ENCODE peak calls at places on chromosomes 13 and 19, in five cellular contexts. Z is uterus, L is heart left ventricle, Y is adrenal gland, R is ascending aorta. B is an unnamed sample.

GRCh38 chr19:53057904-53058579 is 13.5 kb downstream of the ERVV-2 start:
- DNase-seq in Z (no peak), L (peak; percentile 58), Y (no peak), R (no peak), B (no peak)

GRCh38 chr13:111411186-111411858 is 90.9 kb downstream of the TEX29 start:
- DNase-seq in Z (no peak), L (no peak), Y (no peak), R (no peak), B (no peak)

GRCh38 chr13:96671073-96671472 is 323.2 kb downstream of the OXGR1 start:
- DNase-seq in Z (no peak), L (no peak), Y (no peak), R (no peak), B (no peak)

GRCh38 chr13:32838985-32839384 is 177.2 kb upstream of the KL start:
- DNase-seq in Z (no peak), L (no peak), Y (no peak), R (no peak), B (no peak)

GRCh38 chr19:5292843-5293606 is 47.6 kb downstream of the PTPRS start:
- DNase-seq in Z (peak; percentile 76), L (peak; percentile 73), Y (peak; percentile 71), R (no peak), B (peak; percentile 30)

GRCh38 chr19:4660181-4660791 is 9.9 kb downstream of the MYDGF start:
- DNase-seq in Z (no peak), L (peak; percentile 56), Y (no peak), R (no peak), B (no peak)

GRCh38 chr19:10543420-10544241 is at the start of gene ATG4D:
- DNase-seq in Z (peak; percentile 80), L (peak; percentile 82), Y (peak; percentile 81), R (no peak), B (peak; percentile 81)

GRCh38 chr19:7191946-7192691 is 102.1 kb downstream of the INSR start:
- DNase-seq in Z (no peak), L (no peak), Y (no peak), R (no peak), B (peak; percentile 55)

GRCh38 chr19:47492137-47492533 is 8.1 kb upstream of the KPTN start:
- DNase-seq in Z (no peak), L (no peak), Y (no peak), R (no peak), B (no peak)

GRCh38 chr19:58229255-58229639 is 533 bp downstream of the ZNF544 start:
- DNase-seq in Z (no peak), L (peak; percentile 41), Y (no peak), R (no peak), B (no peak)

GRCh38 chr19:41535029-41535622 is 40.8 kb upstream of the CEACAM21 start:
- DNase-seq in Z (no peak), L (no peak), Y (no peak), R (no peak), B (no peak)

GRCh38 chr13:99386495-99386894 is 79.3 kb upstream of the GPR183 start:
- DNase-seq in Z (no peak), L (no peak), Y (peak; percentile 16), R (no peak), B (no peak)

GRCh38 chr13:30061217-30061616 is 210.8 kb upstream of the UBL3 start:
- DNase-seq in Z (no peak), L (no peak), Y (no peak), R (no peak), B (no peak)

GRCh38 chr19:40312533-40312932 is 27.4 kb upstream of the AKT2 start:
- DNase-seq in Z (no peak), L (no peak), Y (no peak), R (no peak), B (no peak)

GRCh38 chr13:39597828-39598227 is 5.2 kb downstream of the LHFPL6 start:
- DNase-seq in Z (no peak), L (no peak), Y (no peak), R (no peak), B (no peak)

GRCh38 chr19:54315956-54316355 is 3.0 kb upstream of the LILRA5 start:
- DNase-seq in Z (no peak), L (no peak), Y (no peak), R (no peak), B (no peak)

GRCh38 chr19:53212703-53213320 is 19.7 kb upstream of the ZNF665 start:
- DNase-seq in Z (no peak), L (no peak), Y (no peak), R (no peak), B (no peak)

GRCh38 chr13:62194371-62194770 is 778.7 kb upstream of the PCDH20 start:
- DNase-seq in Z (no peak), L (no peak), Y (no peak), R (no peak), B (no peak)

GRCh38 chr19:2523630-2524311 is 47.8 kb downstream of the GADD45B start:
- DNase-seq in Z (no peak), L (no peak), Y (no peak), R (no peak), B (no peak)

GRCh38 chr13:51276684-51277083 is 54.5 kb downstream of the FAM124A start:
- DNase-seq in Z (no peak), L (no peak), Y (no peak), R (no peak), B (no peak)

GRCh38 chr13:35347679-35348205 is 128.7 kb downstream of the MAB21L1 start:
- DNase-seq in Z (no peak), L (no peak), Y (no peak), R (no peak), B (no peak)

GRCh38 chr13:36395280-36395679 is 37.0 kb upstream of the CCNA1 start:
- DNase-seq in Z (no peak), L (no peak), Y (no peak), R (no peak), B (no peak)

GRCh38 chr19:55958356-55958755 is 10.7 kb downstream of the NLRP8 start:
- DNase-seq in Z (no peak), L (no peak), Y (no peak), R (no peak), B (no peak)

GRCh38 chr13:95437561-95437960 is 115.0 kb upstream of the CLDN10 start:
- DNase-seq in Z (no peak), L (no peak), Y (no peak), R (no peak), B (no peak)

GRCh38 chr19:3852614-3853254 is 16.1 kb downstream of the ZFR2 start:
- DNase-seq in Z (no peak), L (no peak), Y (no peak), R (no peak), B (no peak)

GRCh38 chr13:68810660-68811059 is 1297.0 kb upstream of the ATXN8OS start:
- DNase-seq in Z (no peak), L (no peak), Y (no peak), R (no peak), B (no peak)

GRCh38 chr19:13830761-13831481 is 35.7 kb downstream of the ZSWIM4 start:
- DNase-seq in Z (peak; percentile 15), L (no peak), Y (no peak), R (no peak), B (no peak)

DNA sequence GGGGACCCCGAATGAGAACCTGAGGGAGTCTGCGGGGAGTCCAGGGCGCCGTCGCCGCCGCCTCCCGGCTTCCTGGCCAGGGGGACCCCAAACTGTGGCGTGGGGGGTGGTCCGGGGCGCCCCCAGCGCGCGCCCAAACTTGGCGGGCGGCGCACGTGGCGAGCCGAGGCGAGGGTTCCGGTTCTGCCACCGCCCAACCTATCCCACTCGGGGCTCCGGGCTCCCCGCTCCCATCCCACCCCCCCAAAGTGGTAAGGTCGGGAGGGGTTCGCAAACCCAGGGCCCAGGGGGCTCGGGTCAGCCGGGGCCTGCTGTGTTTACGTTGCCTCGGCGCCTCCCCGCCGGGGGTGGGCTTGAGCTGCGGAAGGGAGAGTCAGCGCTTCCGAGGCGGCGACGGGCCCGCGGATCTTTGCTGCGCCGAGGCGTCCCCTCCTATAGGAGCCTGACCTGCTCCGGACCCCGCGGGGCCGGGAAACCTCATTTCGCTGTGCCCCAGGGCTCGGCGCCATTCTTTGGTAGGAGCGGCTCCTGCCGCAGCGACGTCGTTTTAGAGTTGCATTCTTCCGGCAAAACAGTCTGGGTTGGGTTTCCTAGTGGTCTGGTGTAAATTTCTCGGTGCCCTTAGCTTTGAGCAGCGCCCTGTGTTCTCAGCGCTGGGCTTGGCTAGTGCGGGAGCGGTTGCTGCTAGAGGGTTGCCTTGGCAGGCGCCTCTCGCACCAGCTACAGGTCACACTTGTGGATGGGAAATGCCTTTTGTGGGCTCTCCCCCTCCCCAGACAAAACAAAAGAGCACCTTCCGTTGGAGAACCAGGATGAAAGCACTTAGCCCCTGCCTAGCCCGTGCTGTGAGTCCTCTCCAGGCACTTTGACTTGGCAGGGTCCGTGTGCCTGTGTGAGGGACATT is 1.2 kb downstream of the DAZAP1 start:
- DNase-seq in Z (peak; percentile 37), L (peak; percentile 59), Y (peak; percentile 70), R (no peak), B (peak; percentile 65)
- H3K4me1 ChIP-seq in Z (peaks cover 42% of the 10 kb centered on the region), L (peaks cover 49% of the 10 kb centered on the region), Y (peaks cover 43% of the 10 kb centered on the region), R (peaks cover 33% of the 10 kb centered on the region), B (peaks cover 56% of the 10 kb centered on the region)

GRCh38 chr19:45681391-45682015 is 10.2 kb downstream of the SNRPD2 start:
- DNase-seq in Z (peak; percentile 82), L (peak; percentile 87), Y (peak; percentile 89), R (peak; percentile 74), B (peak; percentile 86)
- H3K27ac ChIP-seq in Z (peak overlapping the region; percentile 67), L (peak overlapping the region; percentile 60), Y (peak overlapping the region; percentile 68), R (peak overlapping the region; percentile 67), B (peak overlapping the region; percentile 52)

GRCh38 chr19:19385900-19386339 is 19.6 kb upstream of the GATAD2A start:
- DNase-seq in Z (no peak), L (no peak), Y (peak; percentile 64), R (no peak), B (peak; percentile 72)
- H3K4me1 ChIP-seq in Z (no peaks in the 10 kb centered on the region), L (peaks cover 28% of the 10 kb centered on the region), Y (peaks cover 44% of the 10 kb centered on the region), R (peaks cover 42% of the 10 kb centered on the region), B (peaks cover 55% of the 10 kb centered on the region)

DNA sequence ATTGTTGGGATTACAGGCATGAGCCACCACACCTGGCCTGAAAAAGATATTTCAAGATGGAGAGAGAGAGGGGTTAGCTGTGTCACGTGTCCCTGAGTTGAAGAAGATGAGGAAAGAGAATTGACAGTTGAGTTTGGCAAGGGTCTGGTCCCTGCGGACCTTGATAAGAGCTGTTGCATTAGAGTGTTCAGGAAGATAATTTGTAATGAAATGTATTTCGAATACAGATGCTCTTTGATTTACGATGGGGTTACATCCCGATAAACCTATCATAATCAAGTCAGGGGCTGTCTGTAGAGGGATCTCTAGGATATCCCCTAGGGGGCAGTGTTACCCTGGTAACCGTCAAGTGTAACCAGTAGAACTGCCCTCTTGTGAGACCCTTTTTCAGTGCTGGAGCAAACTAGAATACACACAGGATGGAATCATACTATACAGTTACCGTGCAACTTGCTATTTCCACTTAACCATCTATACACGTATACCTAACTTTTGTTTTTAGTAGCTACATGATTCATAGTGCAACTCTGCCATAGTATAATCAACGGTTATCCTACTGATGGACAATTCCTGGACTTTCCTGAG is 1.5 kb upstream of the ELOF1 start:
- DNase-seq in Z (no peak), L (no peak), Y (peak; percentile 55), R (no peak), B (peak; percentile 76)
- H3K27ac ChIP-seq in Z (no peak overlapping the region), L (no peak overlapping the region), Y (no peak overlapping the region), R (no peak overlapping the region), B (no peak overlapping the region)

GRCh38 chr13:59126474-59126873 is 1037.3 kb downstream of the DIAPH3 start:
- DNase-seq in Z (no peak), L (no peak), Y (no peak), R (no peak), B (no peak)
- H3K4me1 ChIP-seq in Z (no peaks in the 10 kb centered on the region), L (no peaks in the 10 kb centered on the region), Y (no peaks in the 10 kb centered on the region), R (no peaks in the 10 kb centered on the region), B (no peaks in the 10 kb centered on the region)

GRCh38 chr13:22002893-22003292 is 332.0 kb downstream of the FGF9 start:
- DNase-seq in Z (no peak), L (no peak), Y (peak; percentile 29), R (no peak), B (no peak)
- H3K27ac ChIP-seq in Z (no peak overlapping the region), L (no peak overlapping the region), Y (no peak overlapping the region), R (no peak overlapping the region), B (no peak overlapping the region)

GRCh38 chr13:110354715-110355473 is 47.8 kb downstream of the COL4A2 start:
- DNase-seq in Z (no peak), L (no peak), Y (no peak), R (no peak), B (no peak)
- H3K4me1 ChIP-seq in Z (peaks cover 21% of the 10 kb centered on the region), L (peaks cover 10% of the 10 kb centered on the region), Y (no peaks in the 10 kb centered on the region), R (peaks cover 48% of the 10 kb centered on the region), B (no peaks in the 10 kb centered on the region)